ENCODE peak calls at places on chromosomes 7 and 10, in five cellular contexts. One of them, this sample, is unnamed.

GRCh38 chr10:29736325-29737208 is 101.8 kb upstream of the SVIL start:
- DNase-seq in IMR-90: peak
- DNase-seq in H1: peak
- DNase-seq in trophoblast cell: peak
- DNase-seq in mesenchymal stem cell: peak
- DNase-seq in this sample: peak

GRCh38 chr10:85959239-85959638 is 407.4 kb downstream of the GRID1 start:
- DNase-seq in IMR-90: no peak
- DNase-seq in H1: no peak
- DNase-seq in trophoblast cell: no peak
- DNase-seq in mesenchymal stem cell: no peak
- DNase-seq in this sample: no peak

GRCh38 chr7:159039716-159040115 is 105.0 kb downstream of the VIPR2 start:
- DNase-seq in IMR-90: no peak
- DNase-seq in H1: no peak
- DNase-seq in trophoblast cell: no peak
- DNase-seq in mesenchymal stem cell: no peak
- DNase-seq in this sample: no peak

GRCh38 chr10:58399410-58399809 is 14.2 kb downstream of the TFAM start:
- DNase-seq in IMR-90: peak
- DNase-seq in H1: no peak
- DNase-seq in trophoblast cell: no peak
- DNase-seq in mesenchymal stem cell: no peak
- DNase-seq in this sample: no peak

GRCh38 chr10:100341953-100342626 is 4.9 kb upstream of the SCD start:
- DNase-seq in IMR-90: peak
- DNase-seq in H1: peak
- DNase-seq in trophoblast cell: peak
- DNase-seq in mesenchymal stem cell: peak
- DNase-seq in this sample: peak

GRCh38 chr7:12670071-12670729 is 17.2 kb upstream of the ARL4A start:
- DNase-seq in IMR-90: peak
- DNase-seq in H1: no peak
- DNase-seq in trophoblast cell: no peak
- DNase-seq in mesenchymal stem cell: peak
- DNase-seq in this sample: no peak

GRCh38 chr7:130365511-130366441 is 14.5 kb upstream of the CPA1 start:
- DNase-seq in IMR-90: peak
- DNase-seq in H1: no peak
- DNase-seq in trophoblast cell: no peak
- DNase-seq in mesenchymal stem cell: peak
- DNase-seq in this sample: peak

GRCh38 chr7:151409555-151410404 is at the start of gene WDR86:
- DNase-seq in IMR-90: no peak
- DNase-seq in H1: peak
- DNase-seq in trophoblast cell: no peak
- DNase-seq in mesenchymal stem cell: no peak
- DNase-seq in this sample: peak

GRCh38 chr10:131546086-131546810 is 234.7 kb upstream of the TCERG1L start:
- DNase-seq in IMR-90: no peak
- DNase-seq in H1: no peak
- DNase-seq in trophoblast cell: no peak
- DNase-seq in mesenchymal stem cell: no peak
- DNase-seq in this sample: peak

GRCh38 chr7:107467972-107468371 is 1.9 kb upstream of the GPR22 start:
- DNase-seq in IMR-90: no peak
- DNase-seq in H1: no peak
- DNase-seq in trophoblast cell: no peak
- DNase-seq in mesenchymal stem cell: no peak
- DNase-seq in this sample: no peak

GRCh38 chr7:107856806-107857540 is 34.0 kb upstream of the DLD start:
- DNase-seq in IMR-90: no peak
- DNase-seq in H1: no peak
- DNase-seq in trophoblast cell: no peak
- DNase-seq in mesenchymal stem cell: no peak
- DNase-seq in this sample: no peak

GRCh38 chr7:54987772-54988171 is 31.0 kb upstream of the EGFR start:
- DNase-seq in IMR-90: no peak
- DNase-seq in H1: no peak
- DNase-seq in trophoblast cell: no peak
- DNase-seq in mesenchymal stem cell: peak
- DNase-seq in this sample: no peak

GRCh38 chr10:13571541-13571940 is 15.2 kb upstream of the PRPF18 start:
- DNase-seq in IMR-90: no peak
- DNase-seq in H1: no peak
- DNase-seq in trophoblast cell: no peak
- DNase-seq in mesenchymal stem cell: no peak
- DNase-seq in this sample: no peak

GRCh38 chr7:362416-363096 is 72.6 kb downstream of the FOXL3 start:
- DNase-seq in IMR-90: peak
- DNase-seq in H1: no peak
- DNase-seq in trophoblast cell: no peak
- DNase-seq in mesenchymal stem cell: no peak
- DNase-seq in this sample: no peak

GRCh38 chr7:34087892-34088891 is 182.9 kb downstream of the BMPER start:
- DNase-seq in IMR-90: peak
- DNase-seq in H1: peak
- DNase-seq in trophoblast cell: peak
- DNase-seq in mesenchymal stem cell: peak
- DNase-seq in this sample: peak

GRCh38 chr7:128361463-128362441 is at the start of gene PRRT4:
- DNase-seq in IMR-90: no peak
- DNase-seq in H1: peak
- DNase-seq in trophoblast cell: peak
- DNase-seq in mesenchymal stem cell: peak
- DNase-seq in this sample: peak

GRCh38 chr7:29831705-29832104 is 25.4 kb downstream of the WIPF3 start:
- DNase-seq in IMR-90: no peak
- DNase-seq in H1: no peak
- DNase-seq in trophoblast cell: no peak
- DNase-seq in mesenchymal stem cell: no peak
- DNase-seq in this sample: no peak

GRCh38 chr10:132146271-132146671 is 40.5 kb upstream of the DPYSL4 start:
- DNase-seq in IMR-90: no peak
- DNase-seq in H1: no peak
- DNase-seq in trophoblast cell: no peak
- DNase-seq in mesenchymal stem cell: no peak
- DNase-seq in this sample: peak

GRCh38 chr7:665251-665650 is 61.2 kb upstream of the DNAAF5 start:
- DNase-seq in IMR-90: peak
- DNase-seq in H1: peak
- DNase-seq in trophoblast cell: no peak
- DNase-seq in mesenchymal stem cell: no peak
- DNase-seq in this sample: peak

GRCh38 chr7:50146692-50147091 is 53.6 kb upstream of the ZPBP start:
- DNase-seq in IMR-90: no peak
- DNase-seq in H1: no peak
- DNase-seq in trophoblast cell: no peak
- DNase-seq in mesenchymal stem cell: no peak
- DNase-seq in this sample: no peak

GRCh38 chr7:155305251-155305904 is 7.7 kb downstream of the INSIG1 start:
- DNase-seq in IMR-90: no peak
- DNase-seq in H1: no peak
- DNase-seq in trophoblast cell: peak
- DNase-seq in mesenchymal stem cell: no peak
- DNase-seq in this sample: no peak

GRCh38 chr10:73168486-73168844 is 546 bp downstream of the FAM149B1 start:
- DNase-seq in IMR-90: no peak
- DNase-seq in H1: no peak
- DNase-seq in trophoblast cell: peak
- DNase-seq in mesenchymal stem cell: no peak
- DNase-seq in this sample: peak

GRCh38 chr7:17019106-17019505 is 137.3 kb upstream of the AGR3 start:
- DNase-seq in IMR-90: no peak
- DNase-seq in H1: no peak
- DNase-seq in trophoblast cell: no peak
- DNase-seq in mesenchymal stem cell: no peak
- DNase-seq in this sample: no peak

GRCh38 chr10:26391701-26392695 is 46.1 kb upstream of the APBB1IP start:
- DNase-seq in IMR-90: no peak
- DNase-seq in H1: peak
- DNase-seq in trophoblast cell: peak
- DNase-seq in mesenchymal stem cell: no peak
- DNase-seq in this sample: peak

GRCh38 chr7:107045195-107045960 is 873 bp downstream of the PRKAR2B start:
- DNase-seq in IMR-90: peak
- DNase-seq in H1: no peak
- DNase-seq in trophoblast cell: no peak
- DNase-seq in mesenchymal stem cell: no peak
- DNase-seq in this sample: peak

GRCh38 chr10:97109562-97109961 is 76.2 kb downstream of the SLIT1 start:
- DNase-seq in IMR-90: no peak
- DNase-seq in H1: no peak
- DNase-seq in trophoblast cell: no peak
- DNase-seq in mesenchymal stem cell: no peak
- DNase-seq in this sample: no peak

GRCh38 chr7:101870361-101871062 is 53.1 kb downstream of the CUX1 start:
- DNase-seq in IMR-90: peak
- DNase-seq in H1: no peak
- DNase-seq in trophoblast cell: peak
- DNase-seq in mesenchymal stem cell: peak
- DNase-seq in this sample: peak
- H3K4me3 ChIP-seq in IMR-90: no peak
- H3K4me3 ChIP-seq in H1: peak
- H3K4me3 ChIP-seq in trophoblast cell: no peak
- H3K4me3 ChIP-seq in mesenchymal stem cell: no peak
- H3K4me3 ChIP-seq in this sample: no peak

GRCh38 chr7:22726849-22727792 is at the start of gene IL6:
- DNase-seq in IMR-90: peak
- DNase-seq in H1: peak
- DNase-seq in trophoblast cell: peak
- DNase-seq in mesenchymal stem cell: peak
- DNase-seq in this sample: peak
- H2BK5ac ChIP-seq in IMR-90: peak
- H2BK5ac ChIP-seq in H1: peak
- H2BK5ac ChIP-seq in trophoblast cell: peak
- H2BK5ac ChIP-seq in mesenchymal stem cell: peak
- H2BK5ac ChIP-seq in this sample: peak

GRCh38 chr10:110268931-110269640 is 35.6 kb downstream of the SMNDC1 start:
- DNase-seq in IMR-90: no peak
- DNase-seq in H1: no peak
- DNase-seq in trophoblast cell: no peak
- DNase-seq in mesenchymal stem cell: no peak
- DNase-seq in this sample: no peak
- H2BK120ac ChIP-seq in IMR-90: no peak
- H2BK120ac ChIP-seq in H1: no peak
- H2BK120ac ChIP-seq in trophoblast cell: no peak
- H2BK120ac ChIP-seq in mesenchymal stem cell: no peak
- H2BK120ac ChIP-seq in this sample: no peak

GRCh38 chr7:89839329-89839728 is 314.9 kb upstream of the STEAP1 start:
- DNase-seq in IMR-90: no peak
- DNase-seq in H1: no peak
- DNase-seq in trophoblast cell: no peak
- DNase-seq in mesenchymal stem cell: no peak
- DNase-seq in this sample: no peak
- H3K4me3 ChIP-seq in IMR-90: no peak
- H3K4me3 ChIP-seq in H1: no peak
- H3K4me3 ChIP-seq in trophoblast cell: no peak
- H3K4me3 ChIP-seq in mesenchymal stem cell: no peak
- H3K4me3 ChIP-seq in this sample: no peak

GRCh38 chr10:103276251-103276936 is 544 bp upstream of the INA start:
- DNase-seq in IMR-90: no peak
- DNase-seq in H1: no peak
- DNase-seq in trophoblast cell: no peak
- DNase-seq in mesenchymal stem cell: no peak
- DNase-seq in this sample: no peak
- H2BK5ac ChIP-seq in IMR-90: no peak
- H2BK5ac ChIP-seq in H1: no peak
- H2BK5ac ChIP-seq in trophoblast cell: no peak
- H2BK5ac ChIP-seq in mesenchymal stem cell: no peak
- H2BK5ac ChIP-seq in this sample: no peak

GRCh38 chr10:116110736-116111135 is 162.3 kb downstream of the GFRA1 start:
- DNase-seq in IMR-90: no peak
- DNase-seq in H1: no peak
- DNase-seq in trophoblast cell: no peak
- DNase-seq in mesenchymal stem cell: no peak
- DNase-seq in this sample: no peak
- H2BK120ac ChIP-seq in IMR-90: no peak
- H2BK120ac ChIP-seq in H1: no peak
- H2BK120ac ChIP-seq in trophoblast cell: no peak
- H2BK120ac ChIP-seq in mesenchymal stem cell: no peak
- H2BK120ac ChIP-seq in this sample: no peak

GRCh38 chr7:43646603-43647313 is 63.9 kb downstream of the STK17A start:
- DNase-seq in IMR-90: peak
- DNase-seq in H1: no peak
- DNase-seq in trophoblast cell: no peak
- DNase-seq in mesenchymal stem cell: peak
- DNase-seq in this sample: peak

GRCh38 chr7:43647772-43648643 is 65.1 kb downstream of the STK17A start:
- DNase-seq in IMR-90: peak
- DNase-seq in H1: no peak
- DNase-seq in trophoblast cell: peak
- DNase-seq in mesenchymal stem cell: peak
- DNase-seq in this sample: peak

GRCh38 chr7:43648725-43649406 is 66.0 kb downstream of the STK17A start:
- DNase-seq in IMR-90: peak
- DNase-seq in H1: no peak
- DNase-seq in trophoblast cell: no peak
- DNase-seq in mesenchymal stem cell: peak
- DNase-seq in this sample: no peak

GRCh38 chr7:43645699-43646226 is 62.9 kb downstream of the STK17A start:
- DNase-seq in IMR-90: no peak
- DNase-seq in H1: no peak
- DNase-seq in trophoblast cell: no peak
- DNase-seq in mesenchymal stem cell: peak
- DNase-seq in this sample: no peak

GRCh38 chr7:43647314-43647691 is 64.4 kb downstream of the STK17A start:
- DNase-seq in IMR-90: peak
- DNase-seq in H1: no peak
- DNase-seq in trophoblast cell: no peak
- DNase-seq in mesenchymal stem cell: peak
- DNase-seq in this sample: peak
- H3K4me3 ChIP-seq in IMR-90: peak
- H3K4me3 ChIP-seq in H1: no peak
- H3K4me3 ChIP-seq in trophoblast cell: no peak
- H3K4me3 ChIP-seq in mesenchymal stem cell: no peak
- H3K4me3 ChIP-seq in this sample: no peak

This sample was measured in mesendoderm.